ENCODE peak calls at places on chromosomes 3 and 15, in four cellular contexts. One of them, this sample, is unnamed.

GRCh38 chr15:43370310-43370974 is 401 bp downstream of the ZSCAN29 start:
- DNase-seq in K562: peak
- DNase-seq in Panc1: no peak
- DNase-seq in IMR-90: peak
- DNase-seq in this sample: no peak

GRCh38 chr3:23004971-23005370 is 198.2 kb upstream of the UBE2E2 start:
- DNase-seq in K562: no peak
- DNase-seq in Panc1: peak
- DNase-seq in IMR-90: peak
- DNase-seq in this sample: peak

GRCh38 chr3:136694321-136694720 is 57.9 kb downstream of the STAG1 start:
- DNase-seq in IMR-90: no peak
- DNase-seq in Panc1: no peak
- DNase-seq in K562: no peak
- DNase-seq in this sample: no peak

GRCh38 chr15:48475600-48476395 is 144.6 kb downstream of the DUT start:
- DNase-seq in K562: no peak
- DNase-seq in IMR-90: no peak
- DNase-seq in Panc1: no peak
- DNase-seq in this sample: no peak

GRCh38 chr3:196184881-196185280 is 26.3 kb downstream of the ZDHHC19 start:
- DNase-seq in K562: no peak
- DNase-seq in Panc1: no peak
- DNase-seq in IMR-90: no peak
- DNase-seq in this sample: no peak

GRCh38 chr3:132231633-132232032 is 85.6 kb upstream of the ACP3 start:
- DNase-seq in K562: no peak
- DNase-seq in IMR-90: peak
- DNase-seq in Panc1: no peak
- DNase-seq in this sample: no peak

GRCh38 chr3:168453623-168454022 is 357.9 kb upstream of the GOLIM4 start:
- DNase-seq in Panc1: no peak
- DNase-seq in IMR-90: no peak
- DNase-seq in K562: no peak
- DNase-seq in this sample: no peak

GRCh38 chr3:119647843-119648575 is 12.4 kb downstream of the POPDC2 start:
- DNase-seq in Panc1: no peak
- DNase-seq in IMR-90: peak
- DNase-seq in K562: no peak
- DNase-seq in this sample: no peak

GRCh38 chr3:123319760-123320159 is 118.0 kb downstream of the SEC22A start:
- DNase-seq in Panc1: no peak
- DNase-seq in K562: no peak
- DNase-seq in IMR-90: no peak
- DNase-seq in this sample: no peak

GRCh38 chr3:152644478-152644877 is 190.5 kb upstream of the P2RY1 start:
- DNase-seq in K562: no peak
- DNase-seq in Panc1: no peak
- DNase-seq in IMR-90: no peak
- DNase-seq in this sample: no peak

GRCh38 chr3:152641198-152641597 is 193.7 kb upstream of the P2RY1 start:
- DNase-seq in IMR-90: no peak
- DNase-seq in K562: no peak
- DNase-seq in Panc1: no peak
- DNase-seq in this sample: no peak

GRCh38 chr3:152650177-152650576 is 184.8 kb upstream of the P2RY1 start:
- DNase-seq in Panc1: no peak
- DNase-seq in K562: no peak
- DNase-seq in IMR-90: no peak
- DNase-seq in this sample: no peak

DNA sequence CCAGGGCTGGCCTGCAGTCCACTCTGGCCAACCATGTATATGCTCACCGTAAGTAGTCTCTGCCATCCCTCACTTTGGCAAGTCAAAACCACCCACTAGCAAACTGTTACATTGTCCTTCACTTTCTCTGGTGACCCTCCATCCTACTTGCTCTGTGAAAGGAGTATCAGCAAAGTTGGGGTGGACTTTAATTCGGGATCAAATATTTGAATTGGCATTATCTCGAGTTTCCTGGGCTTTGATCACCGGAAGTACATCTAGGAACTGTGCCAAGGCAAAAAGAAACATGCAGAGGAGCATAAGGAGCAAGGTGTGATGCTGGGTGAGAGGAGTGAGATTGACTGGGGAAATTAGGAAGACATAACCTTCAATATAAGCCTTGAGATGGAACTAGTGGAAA is 188.9 kb upstream of the P2RY1 start:
- DNase-seq in IMR-90: no peak
- DNase-seq in K562: no peak
- DNase-seq in Panc1: no peak
- DNase-seq in this sample: no peak
- H3K27ac ChIP-seq in IMR-90: no peak
- H3K27ac ChIP-seq in K562: no peak
- H3K27ac ChIP-seq in Panc1: no peak
- H3K27ac ChIP-seq in this sample: no peak

DNA sequence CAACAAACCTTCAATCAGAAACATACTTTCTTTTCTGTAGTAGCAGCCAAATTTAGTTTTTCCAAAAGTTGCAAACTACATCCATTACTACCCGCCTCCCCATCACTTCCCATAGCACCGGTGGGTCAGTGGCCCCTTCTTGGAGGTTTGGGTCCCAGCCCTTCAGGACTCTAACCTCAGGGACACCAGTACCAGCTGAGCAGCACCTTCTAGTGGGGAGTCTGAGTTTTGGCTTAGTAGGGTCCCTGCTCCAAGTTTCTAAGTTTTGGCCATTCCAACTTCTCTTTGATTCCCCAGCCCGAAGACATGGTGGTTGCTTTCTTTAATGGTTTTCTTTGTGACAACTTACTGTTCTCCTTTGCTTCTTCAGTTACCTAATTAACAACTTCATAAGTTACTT is 160.6 kb downstream of the ECT2 start:
- DNase-seq in IMR-90: no peak
- DNase-seq in Panc1: no peak
- DNase-seq in K562: no peak
- DNase-seq in this sample: no peak
- TF ChIP-seq CTCF in IMR-90: no peak
- TF ChIP-seq CTCF in Panc1: no peak
- TF ChIP-seq CTCF in K562: peak
- TF ChIP-seq CTCF in this sample: no peak

GRCh38 chr15:67822537-67823370 is 2.6 kb upstream of the SKOR1 start:
- DNase-seq in IMR-90: no peak
- DNase-seq in Panc1: no peak
- DNase-seq in K562: peak
- DNase-seq in this sample: no peak
- H3K4me3 ChIP-seq in IMR-90: no peak
- H3K4me3 ChIP-seq in Panc1: peak
- H3K4me3 ChIP-seq in K562: peak
- H3K4me3 ChIP-seq in this sample: no peak

GRCh38 chr3:43723121-43723734 is 32.5 kb downstream of the ABHD5 start:
- DNase-seq in Panc1: no peak
- DNase-seq in K562: no peak
- DNase-seq in IMR-90: peak
- DNase-seq in this sample: no peak

GRCh38 chr3:43727930-43728329 is 37.2 kb downstream of the ABHD5 start:
- DNase-seq in K562: no peak
- DNase-seq in IMR-90: peak
- DNase-seq in Panc1: no peak
- DNase-seq in this sample: no peak

GRCh38 chr3:43728476-43728875 is 37.7 kb downstream of the ABHD5 start:
- DNase-seq in Panc1: no peak
- DNase-seq in IMR-90: no peak
- DNase-seq in K562: no peak
- DNase-seq in this sample: no peak

GRCh38 chr3:43728947-43729346 is 38.2 kb downstream of the ABHD5 start:
- DNase-seq in K562: no peak
- DNase-seq in IMR-90: no peak
- DNase-seq in Panc1: no peak
- DNase-seq in this sample: no peak

GRCh38 chr3:43726511-43726910 is 35.8 kb downstream of the ABHD5 start:
- DNase-seq in IMR-90: peak
- DNase-seq in Panc1: no peak
- DNase-seq in K562: no peak
- DNase-seq in this sample: no peak
- H3K27ac ChIP-seq in IMR-90: no peak
- H3K27ac ChIP-seq in Panc1: no peak
- H3K27ac ChIP-seq in K562: no peak
- H3K27ac ChIP-seq in this sample: no peak

DNA sequence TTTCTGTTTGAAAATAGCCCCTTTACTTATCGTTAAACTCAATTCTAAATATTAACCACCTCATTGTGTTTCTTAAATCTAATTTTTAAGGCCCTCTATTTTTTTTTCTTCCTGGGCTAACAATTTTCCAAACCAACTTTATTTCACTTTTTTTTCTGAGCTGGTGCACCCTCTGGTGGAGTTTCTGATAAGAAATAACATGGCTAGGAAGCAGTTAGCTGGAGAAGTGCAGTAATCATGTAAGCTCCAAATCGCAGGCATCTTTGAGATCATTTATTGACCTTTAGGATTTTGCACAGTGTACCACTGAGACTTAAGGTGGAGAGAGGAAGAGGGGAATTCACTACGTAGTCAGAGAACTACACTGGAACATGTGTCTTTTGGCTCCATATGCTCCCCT is 6.4 kb downstream of the TMEM207 start:
- DNase-seq in Panc1: no peak
- DNase-seq in K562: no peak
- DNase-seq in IMR-90: peak
- DNase-seq in this sample: no peak
- TF ChIP-seq CTCF in Panc1: peak
- TF ChIP-seq CTCF in K562: no peak
- TF ChIP-seq CTCF in IMR-90: peak
- TF ChIP-seq CTCF in this sample: peak